ENCODE peak calls at places on chromosomes 11 and 22, in four cellular contexts. T is caudate nucleus, K is IMR-90, C is WTC11. X is an unnamed sample.

GRCh38 chr11:14544611-14545010 is 24.4 kb upstream of the PSMA1 start:
- DNase-seq in T (no peak), K (peak), C (no peak), X (no peak)

GRCh38 chr22:44389926-44390925 is 77.5 kb upstream of the SHISAL1 start:
- DNase-seq in T (no peak), K (no peak), C (peak), X (no peak)

GRCh38 chr22:42990131-42990838 is 24.7 kb downstream of the PACSIN2 start:
- DNase-seq in T (no peak), K (peak), C (no peak), X (no peak)

GRCh38 chr11:112453601-112454577 is 193.2 kb upstream of the PLET1 start:
- DNase-seq in T (no peak), K (peak), C (peak), X (peak)

GRCh38 chr11:84091212-84091986 is 805.2 kb upstream of the CCDC90B start:
- DNase-seq in T (peak), K (no peak), C (no peak), X (no peak)

GRCh38 chr11:106706355-106706754 is 311.9 kb downstream of the GUCY1A2 start:
- DNase-seq in T (no peak), K (peak), C (no peak), X (no peak)

GRCh38 chr11:72543849-72544535 is 109.7 kb upstream of the CLPB start:
- DNase-seq in T (no peak), K (no peak), C (no peak), X (no peak)

GRCh38 chr11:719214-720016 is 13.4 kb downstream of the EPS8L2 start:
- DNase-seq in T (no peak), K (no peak), C (no peak), X (no peak)

GRCh38 chr11:9137293-9138132 is 46.1 kb upstream of the SCUBE2 start:
- DNase-seq in T (peak), K (peak), C (peak), X (peak)

GRCh38 chr11:119756169-119756568 is 27.2 kb upstream of the NECTIN1 start:
- DNase-seq in T (no peak), K (no peak), C (no peak), X (no peak)

X was measured in nephron progenitor cell.